ENCODE peak calls at places on chromosome 4, in six cellular contexts. M is MM.1S, J is neural progenitor cell, R is GM23248, A is HCT116, B is SK-N-SH. Y is an unnamed sample.

GRCh38 chr4:33658971-33659370 is 2585.3 kb downstream of the ARAP2 start:
- DNase-seq in M (no peak), J (no peak), R (no peak), A (no peak), B (no peak), Y (no peak)

GRCh38 chr4:130424211-130424610 is 1328.3 kb downstream of the C4orf33 start:
- DNase-seq in M (no peak), J (no peak), R (no peak), A (no peak), B (no peak), Y (no peak)

GRCh38 chr4:158566860-158567259 is 45.2 kb downstream of the RXFP1 start:
- DNase-seq in M (no peak), J (no peak), R (no peak), A (no peak), B (no peak), Y (no peak)

GRCh38 chr4:24266951-24267577 is 317.3 kb downstream of the DHX15 start:
- DNase-seq in M (no peak), J (no peak), R (peak), A (no peak), B (no peak), Y (no peak)

GRCh38 chr4:13701937-13702446 is 74.5 kb upstream of the BOD1L1 start:
- DNase-seq in M (no peak), J (no peak), R (peak), A (peak), B (no peak), Y (no peak)

GRCh38 chr4:157315968-157316367 is 95.4 kb downstream of the GRIA2 start:
- DNase-seq in M (no peak), J (no peak), R (peak), A (no peak), B (no peak), Y (no peak)

GRCh38 chr4:81723927-81724587 is 252.3 kb upstream of the RASGEF1B start:
- DNase-seq in M (peak), J (no peak), R (no peak), A (no peak), B (no peak), Y (peak)

GRCh38 chr4:172851534-172851933 is 317.1 kb upstream of the GALNT7 start:
- DNase-seq in M (no peak), J (no peak), R (peak), A (no peak), B (no peak), Y (no peak)

GRCh38 chr4:6180841-6181631 is 19.3 kb downstream of the JAKMIP1 start:
- DNase-seq in M (peak), J (no peak), R (no peak), A (no peak), B (no peak), Y (peak)

GRCh38 chr4:124931050-124931449 is 218.5 kb upstream of the ANKRD50 start:
- DNase-seq in M (no peak), J (no peak), R (no peak), A (no peak), B (no peak), Y (no peak)

GRCh38 chr4:26055855-26056254 is 141.8 kb downstream of the SMIM20 start:
- DNase-seq in M (no peak), J (no peak), R (no peak), A (no peak), B (no peak), Y (no peak)

GRCh38 chr4:6701371-6701770 is 7.7 kb downstream of the S100P start:
- DNase-seq in M (no peak), J (peak), R (no peak), A (no peak), B (no peak), Y (no peak)

GRCh38 chr4:152947311-152947710 is 11.2 kb downstream of the FHDC1 start:
- DNase-seq in M (no peak), J (no peak), R (no peak), A (no peak), B (no peak), Y (no peak)

GRCh38 chr4:152950402-152951274 is 14.5 kb downstream of the FHDC1 start:
- DNase-seq in M (no peak), J (no peak), R (no peak), A (no peak), B (no peak), Y (no peak)

GRCh38 chr4:152949930-152950329 is 13.8 kb downstream of the FHDC1 start:
- DNase-seq in M (no peak), J (peak), R (no peak), A (no peak), B (no peak), Y (no peak)

GRCh38 chr4:152953514-152953913 is 17.4 kb downstream of the FHDC1 start:
- DNase-seq in M (no peak), J (no peak), R (no peak), A (no peak), B (no peak), Y (no peak)

DNA sequence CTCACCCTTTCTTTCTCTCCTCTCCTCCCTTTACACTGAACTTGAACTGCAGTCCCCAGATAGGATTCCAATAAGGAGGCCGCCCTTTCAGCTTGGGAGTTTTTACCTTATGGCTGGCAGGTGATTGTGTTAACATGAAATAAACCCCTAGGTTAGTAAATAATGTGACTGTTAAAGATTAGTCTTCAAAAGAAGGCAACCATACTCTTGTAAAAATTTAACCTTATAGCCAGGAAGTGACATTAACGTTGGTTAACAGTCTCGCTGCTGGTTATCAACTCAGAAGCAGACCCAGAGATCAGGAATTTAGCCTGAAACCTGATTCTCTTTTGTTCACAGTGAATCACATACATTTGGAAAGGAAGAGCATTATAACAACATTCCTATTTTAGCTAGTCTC is 15.2 kb downstream of the FHDC1 start:
- DNase-seq in M (no peak), J (no peak), R (no peak), A (no peak), B (no peak), Y (no peak)
- TF ChIP-seq EZH2phosphoT487 in M (no peak), J (no peak), R (no peak), A (no peak), B (no peak), Y (no peak)

DNA sequence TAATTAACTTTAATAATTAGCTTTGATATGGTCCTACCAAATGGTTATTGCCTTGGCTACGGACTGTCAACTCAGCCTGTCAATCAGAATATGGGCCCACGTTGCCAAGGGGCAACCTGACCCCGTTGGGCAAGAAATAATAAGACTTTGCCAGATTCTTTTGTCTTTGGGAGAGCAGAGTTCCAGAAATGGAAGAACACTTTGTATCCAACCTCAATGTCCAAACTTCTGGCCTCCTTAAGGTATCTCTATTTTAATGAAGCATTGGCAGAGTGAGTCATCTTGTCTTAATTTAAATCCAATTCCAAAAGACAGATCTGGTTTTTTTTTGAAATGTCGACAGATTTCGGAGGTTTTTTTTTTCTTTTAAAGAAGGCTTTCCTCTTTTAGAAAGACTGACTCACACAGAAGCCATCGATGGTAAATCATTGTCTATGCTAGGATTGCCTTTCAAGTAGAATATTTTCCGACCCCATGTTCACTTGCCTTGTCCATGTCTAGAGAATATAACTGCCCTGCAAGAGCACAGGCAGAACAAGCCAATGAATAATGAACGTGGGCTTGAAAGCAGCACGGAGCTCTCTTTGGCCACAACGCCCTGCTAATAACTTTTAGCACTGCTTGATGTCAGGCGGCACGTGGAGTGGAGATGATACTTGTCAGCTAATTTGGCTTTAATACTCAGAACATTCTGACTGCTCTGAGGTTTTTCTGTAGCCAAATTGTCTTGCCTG is 190.4 kb upstream of the GATB start:
- DNase-seq in M (no peak), J (no peak), R (peak), A (no peak), B (no peak), Y (no peak)
- H2AFZ ChIP-seq in M (no peak), J (no peak), R (peak), A (no peak), B (no peak), Y (no peak)

GRCh38 chr4:180284267-180284666 is 1958.9 kb upstream of the TENM3 start:
- DNase-seq in M (no peak), J (no peak), R (no peak), A (no peak), B (no peak), Y (no peak)

GRCh38 chr4:180280076-180280475 is 1963.1 kb upstream of the TENM3 start:
- DNase-seq in M (peak), J (no peak), R (no peak), A (no peak), B (no peak), Y (no peak)

GRCh38 chr4:180285796-180286195 is 1957.4 kb upstream of the TENM3 start:
- DNase-seq in M (peak), J (no peak), R (no peak), A (no peak), B (no peak), Y (no peak)

GRCh38 chr4:180281726-180282125 is 1961.5 kb upstream of the TENM3 start:
- DNase-seq in M (no peak), J (no peak), R (no peak), A (no peak), B (no peak), Y (no peak)
- TF ChIP-seq EZH2phosphoT487 in M (no peak), J (no peak), R (no peak), A (no peak), B (no peak), Y (no peak)

DNA sequence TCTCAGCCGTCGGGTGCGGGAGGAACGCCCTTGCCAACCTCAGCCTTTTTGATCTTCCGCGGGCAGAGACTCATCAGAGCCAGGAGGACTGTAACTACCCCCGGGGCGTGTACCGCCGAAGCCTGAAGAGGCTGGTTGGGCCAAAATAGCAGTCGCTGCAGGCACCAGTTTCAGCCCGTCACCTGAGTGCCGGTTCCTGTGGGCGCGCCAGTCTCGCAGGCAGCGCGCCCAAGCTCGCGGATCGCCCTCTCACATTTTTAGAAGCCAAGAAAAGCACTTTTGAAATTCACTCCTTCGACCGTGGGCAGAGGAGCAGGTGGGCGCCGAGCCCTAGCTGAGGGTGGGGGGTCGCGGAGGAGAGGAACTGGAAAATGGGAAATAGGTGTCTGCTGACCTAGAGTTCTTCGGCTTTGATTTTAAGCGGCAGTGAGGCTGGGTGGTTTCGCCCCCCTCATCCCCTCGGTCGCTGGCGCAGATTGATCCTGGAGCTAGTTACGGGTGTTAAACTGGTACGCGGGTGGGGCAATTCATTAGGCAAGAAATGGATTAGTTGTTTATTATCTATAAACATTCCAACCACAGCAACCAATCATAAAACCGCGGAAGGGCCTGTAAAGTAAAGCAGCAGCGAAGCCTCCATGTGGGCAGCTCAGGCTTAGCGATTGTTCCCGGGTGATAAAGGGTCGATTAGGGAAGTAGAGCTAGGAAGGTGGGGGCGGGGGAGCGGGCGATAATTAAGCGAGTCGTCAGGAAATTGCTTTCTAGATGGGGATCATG is 69.2 kb downstream of the FBXO8 start:
- DNase-seq in M (no peak), J (peak), R (peak), A (no peak), B (no peak), Y (no peak)
- H2AFZ ChIP-seq in M (no peak), J (no peak), R (peak), A (no peak), B (no peak), Y (no peak)

GRCh38 chr4:8316911-8317351 is 47.4 kb downstream of the HTRA3 start:
- DNase-seq in M (no peak), J (no peak), R (no peak), A (no peak), B (no peak), Y (no peak)
- TF ChIP-seq EZH2phosphoT487 in M (no peak), J (no peak), R (no peak), A (no peak), B (no peak), Y (no peak)

Y was measured in OCI-LY7.